ENCODE peak calls at places on chromosome 5, in eight cellular contexts. C, Y, Q, G, E, D, K and F are unnamed samples.
A peak's percentile ranks its signal among the peaks of the same experiment; 100 is the strongest.

GRCh38 chr5:1033178-1033577 is 24.6 kb downstream of the NKD2 start:
- DNase-seq in C (no peak), Y (peak; percentile 61), Q (no peak), G (peak; percentile 16), E (no peak), D (peak; percentile 60), K (no peak), F (peak; percentile 72)

GRCh38 chr5:72788851-72789505 is 27.5 kb upstream of the TNPO1 start:
- DNase-seq in C (no peak), Y (no peak), Q (no peak), G (no peak), E (no peak), D (no peak), K (no peak), F (no peak)

GRCh38 chr5:5711112-5711511 is 288.6 kb downstream of the ICE1 start:
- DNase-seq in C (no peak), Y (no peak), Q (no peak), G (no peak), E (no peak), D (no peak), K (no peak), F (no peak)

GRCh38 chr5:93126634-93127033 is 454.4 kb downstream of the NR2F1-AS1 start:
- DNase-seq in C (no peak), Y (no peak), Q (no peak), G (no peak), E (no peak), D (no peak), K (no peak), F (no peak)

GRCh38 chr5:1555011-1555807 is 31.4 kb upstream of the LPCAT1 start:
- DNase-seq in C (no peak), Y (peak; percentile 54), Q (no peak), G (no peak), E (no peak), D (no peak), K (no peak), F (peak; percentile 85)

GRCh38 chr5:128035689-128036088 is 47.9 kb upstream of the SLC12A2 start:
- DNase-seq in C (no peak), Y (no peak), Q (no peak), G (no peak), E (no peak), D (no peak), K (no peak), F (no peak)

GRCh38 chr5:41087461-41087860 is 16.3 kb upstream of the MROH2B start:
- DNase-seq in C (no peak), Y (no peak), Q (no peak), G (no peak), E (no peak), D (no peak), K (no peak), F (no peak)

GRCh38 chr5:31453522-31453921 is 78.4 kb downstream of the DROSHA start:
- DNase-seq in C (no peak), Y (no peak), Q (no peak), G (no peak), E (no peak), D (no peak), K (no peak), F (no peak)

GRCh38 chr5:55934117-55934613 is 60.6 kb downstream of the IL6ST start:
- DNase-seq in C (no peak), Y (no peak), Q (peak; percentile 89), G (no peak), E (no peak), D (no peak), K (no peak), F (peak; percentile 62)

GRCh38 chr5:158451203-158451982 is 592.4 kb upstream of the CLINT1 start:
- DNase-seq in C (no peak), Y (peak; percentile 85), Q (no peak), G (peak; percentile 75), E (peak; percentile 72), D (no peak), K (no peak), F (no peak)

GRCh38 chr5:111668713-111669112 is 88.3 kb downstream of the NREP start:
- DNase-seq in C (no peak), Y (no peak), Q (no peak), G (no peak), E (no peak), D (no peak), K (no peak), F (no peak)

GRCh38 chr5:115686692-115687054 is 60.8 kb upstream of the TMED7 start:
- DNase-seq in C (no peak), Y (no peak), Q (no peak), G (no peak), E (no peak), D (no peak), K (no peak), F (no peak)

GRCh38 chr5:1673042-1673674 is 126.5 kb downstream of the MRPL36 start:
- DNase-seq in C (no peak), Y (no peak), Q (no peak), G (no peak), E (no peak), D (no peak), K (no peak), F (no peak)

GRCh38 chr5:32597046-32597629 is 11.8 kb downstream of the SUB1 start:
- DNase-seq in C (no peak), Y (no peak), Q (no peak), G (no peak), E (no peak), D (no peak), K (no peak), F (no peak)

GRCh38 chr5:32598997-32599549 is 13.7 kb downstream of the SUB1 start:
- DNase-seq in C (no peak), Y (no peak), Q (no peak), G (no peak), E (no peak), D (no peak), K (no peak), F (no peak)

GRCh38 chr5:32598270-32598937 is 13.0 kb downstream of the SUB1 start:
- DNase-seq in C (no peak), Y (no peak), Q (no peak), G (no peak), E (no peak), D (no peak), K (no peak), F (no peak)

GRCh38 chr5:32601623-32602295 is 16.4 kb downstream of the SUB1 start:
- DNase-seq in C (no peak), Y (no peak), Q (no peak), G (no peak), E (no peak), D (no peak), K (no peak), F (no peak)

DNA sequence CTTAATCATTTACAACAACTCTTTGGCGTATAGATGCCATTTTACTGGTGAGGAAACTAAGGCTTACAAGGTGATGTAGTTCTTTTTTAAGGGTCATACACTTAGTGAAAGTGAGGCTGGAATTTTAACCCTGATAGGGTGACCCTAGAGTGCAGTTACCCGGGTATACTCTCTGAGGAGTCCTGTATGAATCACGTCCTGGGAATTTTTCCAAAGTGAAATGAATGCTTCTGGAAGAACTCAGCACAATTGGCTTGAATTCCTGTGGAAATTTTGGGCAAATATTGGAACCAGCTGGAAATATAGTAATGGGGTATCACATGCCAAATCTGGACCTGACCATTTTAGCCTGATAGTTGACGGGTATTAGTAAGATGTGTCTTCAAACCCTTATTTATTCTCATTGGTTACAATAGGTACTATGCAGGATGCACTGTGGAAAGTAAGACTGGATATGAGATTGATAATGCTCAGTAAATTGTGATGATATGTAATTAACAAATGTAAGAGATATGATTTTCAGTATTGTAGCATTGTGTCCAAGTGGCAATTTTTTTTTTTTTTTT is 14.8 kb downstream of the SUB1 start:
- DNase-seq in C (no peak), Y (no peak), Q (no peak), G (no peak), E (peak; percentile 11), D (no peak), K (no peak), F (no peak)
- H3K27ac ChIP-seq in C (peak overlapping the region; percentile 20), Y (peak overlapping the region; percentile 61), Q (no peak overlapping the region), G (peak overlapping the region; percentile 26), E (peak overlapping the region; percentile 35), D (no peak overlapping the region), K (no peak overlapping the region), F (no peak overlapping the region)

DNA sequence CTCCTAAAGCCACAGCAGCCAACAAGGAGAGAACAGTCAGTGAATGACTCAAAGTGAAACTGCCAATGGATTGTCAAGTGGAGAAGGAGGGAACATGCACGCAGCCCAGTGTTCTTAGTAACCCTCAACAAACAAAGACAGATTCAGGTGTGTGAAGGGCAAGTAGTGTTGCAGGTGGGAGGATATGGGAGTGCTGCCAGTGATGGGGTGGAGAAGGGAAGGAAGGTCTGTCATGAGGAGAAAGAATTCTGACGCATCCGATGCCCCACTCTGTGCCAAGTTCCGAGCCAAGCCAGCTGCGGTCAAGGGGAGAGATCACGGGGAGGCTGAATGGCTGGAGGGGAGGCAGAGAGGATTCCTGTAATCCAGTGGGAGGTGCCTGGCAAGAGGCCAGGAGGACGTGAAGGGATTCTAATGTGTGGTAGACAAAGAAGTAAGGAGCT is 56.5 kb downstream of the CAST start:
- DNase-seq in C (peak; percentile 95), Y (no peak), Q (no peak), G (peak; percentile 81), E (peak; percentile 57), D (peak; percentile 83), K (peak; percentile 93), F (peak; percentile 72)
- H3K4me1 ChIP-seq in C (peaks cover 55% of the 10 kb centered on the region), Y (peaks cover 75% of the 10 kb centered on the region), Q (peaks cover 29% of the 10 kb centered on the region), G (peaks cover 4% of the 10 kb centered on the region), E (peaks cover 70% of the 10 kb centered on the region), D (peaks cover 26% of the 10 kb centered on the region), K (peaks cover 81% of the 10 kb centered on the region), F (peaks cover 20% of the 10 kb centered on the region)

DNA sequence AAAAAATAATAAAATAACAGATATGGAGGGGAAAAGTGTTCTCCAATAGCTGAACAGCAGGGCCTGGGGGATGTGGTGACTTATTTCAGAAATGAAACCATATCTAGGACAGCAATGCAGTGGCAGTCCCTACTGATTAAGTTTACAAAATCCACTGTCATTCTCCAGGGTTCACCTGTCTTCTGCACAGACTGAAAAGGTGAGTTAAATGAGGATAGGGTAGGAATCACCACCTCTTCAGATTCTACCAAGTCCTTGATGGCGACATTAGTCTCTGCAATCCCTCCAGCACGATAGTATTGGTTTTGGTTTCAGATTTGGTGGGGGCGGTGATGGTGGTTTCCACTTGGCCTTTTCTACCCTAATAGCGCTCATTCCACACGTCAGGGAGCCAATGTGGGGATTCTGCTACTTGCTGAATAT is 32.3 kb upstream of the NPM1 start:
- DNase-seq in C (no peak), Y (no peak), Q (no peak), G (no peak), E (no peak), D (peak; percentile 1), K (no peak), F (no peak)
- TF ChIP-seq CTCF in C (no peak), Y (no peak), Q (no peak), G (no peak), E (no peak), D (no peak), K (no peak), F (no peak)

DNA sequence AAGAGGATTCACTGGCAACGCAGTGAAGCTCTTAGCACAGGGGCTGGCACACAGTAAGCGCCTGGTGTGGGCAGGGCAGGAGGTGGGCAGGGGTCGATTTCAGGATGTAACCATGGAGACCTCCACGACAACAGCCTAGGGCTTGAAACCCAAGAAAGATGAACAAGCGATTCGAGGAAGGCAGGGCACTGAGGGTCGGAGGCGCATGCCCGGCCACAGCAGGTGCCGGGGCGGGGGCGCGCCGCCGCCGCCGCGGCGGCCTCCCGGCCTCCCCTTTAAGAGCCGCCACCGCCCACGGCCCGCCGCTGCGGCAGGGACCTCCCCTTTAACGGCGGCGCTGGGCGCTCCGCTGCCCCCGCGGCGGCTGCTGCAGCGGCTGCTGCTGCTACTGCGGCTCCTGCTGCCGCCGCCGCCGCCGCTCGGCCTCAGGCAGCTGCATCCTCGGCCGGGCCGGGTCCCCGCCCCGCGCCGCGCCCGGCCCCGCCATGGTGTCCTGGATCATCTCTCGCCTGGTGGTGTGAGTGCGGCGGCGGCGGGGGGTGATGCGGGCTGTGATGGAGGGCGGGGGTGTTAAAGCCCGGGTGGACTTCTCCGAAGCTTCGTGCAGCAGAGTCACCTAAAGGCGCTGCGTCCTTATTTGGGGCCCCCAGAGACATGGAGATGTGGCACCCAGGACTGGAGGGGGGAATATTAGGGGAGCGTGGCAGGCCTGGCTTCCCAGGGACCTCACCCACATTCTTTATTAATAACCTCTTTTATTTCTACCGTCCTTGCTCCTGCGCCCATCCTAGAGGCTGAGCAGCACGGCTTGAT is at the start of gene REEP2:
- DNase-seq in C (no peak), Y (no peak), Q (no peak), G (peak; percentile 45), E (no peak), D (no peak), K (peak; percentile 58), F (peak; percentile 86)
- H3K27ac ChIP-seq in C (no peak within 1 kb of the TSS), Y (peak within 1 kb of the TSS; percentile 75), Q (no peak within 1 kb of the TSS), G (no peak within 1 kb of the TSS), E (peak within 1 kb of the TSS; percentile 67), D (no peak within 1 kb of the TSS), K (no peak within 1 kb of the TSS), F (no peak within 1 kb of the TSS)